ENCODE peak calls at places on chromosomes 12 and 14, in seven cellular contexts. One of them, this sample, is unnamed.
A peak's percentile ranks its signal among the peaks of the same experiment; 100 is the strongest.

GRCh38 chr12:107330901-107331431 is 237.6 kb upstream of the CRY1 start:
- DNase-seq in activated naive CD8-positive, alpha-beta T cell treated with anti-CD3 and anti-CD28 coated beads, Interleukin-2, amount 50 U/mL, for 24 hours: peak; percentile 51
- DNase-seq in non-pigmented ciliary epithelial cell: no peak
- DNase-seq in astrocyte: no peak
- DNase-seq in CD4-positive, CD25-positive, alpha-beta regulatory T cell: no peak
- DNase-seq in activated naive CD4-positive, alpha-beta T cell treated with Interleukin-2 at 50 U/mL for 16 hours: no peak
- DNase-seq in left colon: no peak
- DNase-seq in this sample: no peak

GRCh38 chr14:90562652-90563051 is 165.8 kb downstream of the CALM1 start:
- DNase-seq in astrocyte: no peak
- DNase-seq in non-pigmented ciliary epithelial cell: no peak
- DNase-seq in left colon: no peak
- DNase-seq in activated naive CD8-positive, alpha-beta T cell treated with anti-CD3 and anti-CD28 coated beads, Interleukin-2, amount 50 U/mL, for 24 hours: no peak
- DNase-seq in activated naive CD4-positive, alpha-beta T cell treated with Interleukin-2 at 50 U/mL for 16 hours: no peak
- DNase-seq in CD4-positive, CD25-positive, alpha-beta regulatory T cell: no peak
- DNase-seq in this sample: no peak

GRCh38 chr12:117243488-117243887 is 53.2 kb upstream of the FBXO21 start:
- DNase-seq in astrocyte: no peak
- DNase-seq in activated naive CD8-positive, alpha-beta T cell treated with anti-CD3 and anti-CD28 coated beads, Interleukin-2, amount 50 U/mL, for 24 hours: no peak
- DNase-seq in non-pigmented ciliary epithelial cell: no peak
- DNase-seq in left colon: no peak
- DNase-seq in activated naive CD4-positive, alpha-beta T cell treated with Interleukin-2 at 50 U/mL for 16 hours: no peak
- DNase-seq in CD4-positive, CD25-positive, alpha-beta regulatory T cell: no peak
- DNase-seq in this sample: no peak

GRCh38 chr12:49225551-49226166 is 36.8 kb upstream of the TUBA1A start:
- DNase-seq in non-pigmented ciliary epithelial cell: no peak
- DNase-seq in activated naive CD8-positive, alpha-beta T cell treated with anti-CD3 and anti-CD28 coated beads, Interleukin-2, amount 50 U/mL, for 24 hours: no peak
- DNase-seq in left colon: peak; percentile 18
- DNase-seq in activated naive CD4-positive, alpha-beta T cell treated with Interleukin-2 at 50 U/mL for 16 hours: no peak
- DNase-seq in CD4-positive, CD25-positive, alpha-beta regulatory T cell: no peak
- DNase-seq in astrocyte: peak; percentile 59
- DNase-seq in this sample: peak; percentile 57

GRCh38 chr12:98149270-98149669 is 366.1 kb upstream of the TMPO start:
- DNase-seq in CD4-positive, CD25-positive, alpha-beta regulatory T cell: no peak
- DNase-seq in non-pigmented ciliary epithelial cell: no peak
- DNase-seq in astrocyte: no peak
- DNase-seq in left colon: no peak
- DNase-seq in activated naive CD4-positive, alpha-beta T cell treated with Interleukin-2 at 50 U/mL for 16 hours: no peak
- DNase-seq in activated naive CD8-positive, alpha-beta T cell treated with anti-CD3 and anti-CD28 coated beads, Interleukin-2, amount 50 U/mL, for 24 hours: no peak
- DNase-seq in this sample: no peak

GRCh38 chr12:11228268-11228879 is 41.1 kb downstream of the PRB3 start:
- DNase-seq in astrocyte: peak; percentile 2
- DNase-seq in non-pigmented ciliary epithelial cell: peak; percentile 30
- DNase-seq in activated naive CD8-positive, alpha-beta T cell treated with anti-CD3 and anti-CD28 coated beads, Interleukin-2, amount 50 U/mL, for 24 hours: peak; percentile 33
- DNase-seq in left colon: peak; percentile 35
- DNase-seq in CD4-positive, CD25-positive, alpha-beta regulatory T cell: peak; percentile 2
- DNase-seq in activated naive CD4-positive, alpha-beta T cell treated with Interleukin-2 at 50 U/mL for 16 hours: peak; percentile 10
- DNase-seq in this sample: no peak

GRCh38 chr12:42586268-42586667 is 3.3 kb downstream of the PRICKLE1 start:
- DNase-seq in CD4-positive, CD25-positive, alpha-beta regulatory T cell: no peak
- DNase-seq in astrocyte: no peak
- DNase-seq in activated naive CD8-positive, alpha-beta T cell treated with anti-CD3 and anti-CD28 coated beads, Interleukin-2, amount 50 U/mL, for 24 hours: no peak
- DNase-seq in non-pigmented ciliary epithelial cell: no peak
- DNase-seq in activated naive CD4-positive, alpha-beta T cell treated with Interleukin-2 at 50 U/mL for 16 hours: no peak
- DNase-seq in left colon: no peak
- DNase-seq in this sample: no peak

GRCh38 chr12:106631797-106632196 is 49.0 kb downstream of the RFX4 start:
- DNase-seq in CD4-positive, CD25-positive, alpha-beta regulatory T cell: no peak
- DNase-seq in astrocyte: no peak
- DNase-seq in left colon: no peak
- DNase-seq in activated naive CD4-positive, alpha-beta T cell treated with Interleukin-2 at 50 U/mL for 16 hours: no peak
- DNase-seq in activated naive CD8-positive, alpha-beta T cell treated with anti-CD3 and anti-CD28 coated beads, Interleukin-2, amount 50 U/mL, for 24 hours: no peak
- DNase-seq in non-pigmented ciliary epithelial cell: no peak
- DNase-seq in this sample: no peak

GRCh38 chr14:58149196-58149595 is 2.8 kb downstream of the ARMH4 start:
- DNase-seq in CD4-positive, CD25-positive, alpha-beta regulatory T cell: no peak
- DNase-seq in activated naive CD4-positive, alpha-beta T cell treated with Interleukin-2 at 50 U/mL for 16 hours: no peak
- DNase-seq in left colon: no peak
- DNase-seq in astrocyte: no peak
- DNase-seq in non-pigmented ciliary epithelial cell: no peak
- DNase-seq in activated naive CD8-positive, alpha-beta T cell treated with anti-CD3 and anti-CD28 coated beads, Interleukin-2, amount 50 U/mL, for 24 hours: no peak
- DNase-seq in this sample: no peak

GRCh38 chr12:65524666-65525065 is 246.2 kb downstream of the MSRB3 start:
- DNase-seq in astrocyte: peak; percentile 94
- DNase-seq in activated naive CD8-positive, alpha-beta T cell treated with anti-CD3 and anti-CD28 coated beads, Interleukin-2, amount 50 U/mL, for 24 hours: no peak
- DNase-seq in left colon: no peak
- DNase-seq in activated naive CD4-positive, alpha-beta T cell treated with Interleukin-2 at 50 U/mL for 16 hours: no peak
- DNase-seq in CD4-positive, CD25-positive, alpha-beta regulatory T cell: no peak
- DNase-seq in non-pigmented ciliary epithelial cell: peak; percentile 73
- DNase-seq in this sample: no peak

GRCh38 chr14:52692248-52692962 is 3.0 kb downstream of the ERO1A start:
- DNase-seq in non-pigmented ciliary epithelial cell: no peak
- DNase-seq in activated naive CD8-positive, alpha-beta T cell treated with anti-CD3 and anti-CD28 coated beads, Interleukin-2, amount 50 U/mL, for 24 hours: no peak
- DNase-seq in activated naive CD4-positive, alpha-beta T cell treated with Interleukin-2 at 50 U/mL for 16 hours: no peak
- DNase-seq in astrocyte: peak; percentile 21
- DNase-seq in CD4-positive, CD25-positive, alpha-beta regulatory T cell: no peak
- DNase-seq in left colon: no peak
- DNase-seq in this sample: no peak